ENCODE peak calls at places on chromosomes 3 and 15, in seven cellular contexts. Q, R, O, D, Z, M and E are unnamed samples.

GRCh38 chr3:127488141-127488672 is 102.3 kb downstream of the TPRA1 start:
- DNase-seq in Q (no peak), R (no peak), O (no peak), D (peak), Z (no peak), M (no peak), E (no peak)

GRCh38 chr3:167350245-167350862 is 29.7 kb downstream of the ZBBX start:
- DNase-seq in Q (no peak), R (peak), O (peak), D (no peak), Z (peak), M (peak), E (no peak)

GRCh38 chr3:129289201-129289921 is 10.7 kb downstream of the HMCES start:
- DNase-seq in Q (no peak), R (peak), O (no peak), D (no peak), Z (no peak), M (no peak), E (no peak)

GRCh38 chr3:28326458-28326926 is 22.0 kb upstream of the ZCWPW2 start:
- DNase-seq in Q (no peak), R (no peak), O (no peak), D (no peak), Z (no peak), M (no peak), E (no peak)

GRCh38 chr3:141307351-141308059 is 60.8 kb upstream of the ZBTB38 start:
- DNase-seq in Q (no peak), R (no peak), O (no peak), D (no peak), Z (no peak), M (no peak), E (no peak)

GRCh38 chr3:113746955-113747718 is at the start of gene ATP6V1A:
- DNase-seq in Q (peak), R (no peak), O (peak), D (peak), Z (no peak), M (peak), E (peak)

GRCh38 chr3:41267975-41268640 is 68.8 kb downstream of the CTNNB1 start:
- DNase-seq in Q (no peak), R (peak), O (no peak), D (no peak), Z (peak), M (peak), E (no peak)

GRCh38 chr3:180199396-180199795 is 162.7 kb upstream of the PEX5L start:
- DNase-seq in Q (no peak), R (no peak), O (no peak), D (no peak), Z (no peak), M (no peak), E (no peak)

GRCh38 chr3:24305795-24306467 is 188.7 kb downstream of the THRB start:
- DNase-seq in Q (no peak), R (peak), O (peak), D (peak), Z (no peak), M (peak), E (no peak)

GRCh38 chr15:68924866-68925599 is 5.3 kb upstream of the SPESP1 start:
- DNase-seq in Q (peak), R (peak), O (peak), D (peak), Z (peak), M (peak), E (peak)
- TF ChIP-seq CTCF in Q (peak), R (peak), O (peak), D (peak), Z (peak), M (peak), E (peak)

GRCh38 chr3:377158-377561 is 180.6 kb downstream of the CHL1 start:
- DNase-seq in Q (no peak), R (peak), O (peak), D (peak), Z (peak), M (peak), E (no peak)
- TF ChIP-seq CTCF in Q (no peak), R (no peak), O (peak), D (peak), Z (peak), M (peak), E (no peak)

GRCh38 chr15:99909914-99910313 is 176.7 kb upstream of the LYSMD4 start:
- DNase-seq in Q (no peak), R (no peak), O (peak), D (peak), Z (no peak), M (peak), E (no peak)
- TF ChIP-seq CTCF in Q (no peak), R (no peak), O (peak), D (peak), Z (peak), M (peak), E (no peak)

DNA sequence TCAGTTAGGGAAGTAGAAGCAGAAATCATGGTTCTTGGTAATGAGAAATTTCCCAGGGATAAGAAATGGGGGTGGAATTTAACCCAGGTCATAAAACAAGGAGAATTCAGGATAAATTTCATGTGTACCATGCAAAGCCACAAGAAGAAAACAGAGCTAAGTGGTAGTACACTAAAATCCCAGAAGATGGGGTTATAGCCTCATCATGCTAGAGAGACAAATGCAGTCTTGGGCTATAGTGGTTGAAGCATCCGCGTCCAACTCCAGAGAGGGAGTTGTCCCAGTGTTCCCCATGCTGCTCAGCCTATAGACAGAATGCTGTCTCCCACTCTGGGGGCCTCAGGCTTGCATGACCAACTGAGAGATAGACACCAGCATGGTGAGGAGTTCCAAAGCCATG is 36.2 kb upstream of the CLRN1 start:
- DNase-seq in Q (no peak), R (peak), O (peak), D (peak), Z (no peak), M (no peak), E (no peak)
- TF ChIP-seq CTCF in Q (no peak), R (peak), O (peak), D (peak), Z (peak), M (peak), E (no peak)

DNA sequence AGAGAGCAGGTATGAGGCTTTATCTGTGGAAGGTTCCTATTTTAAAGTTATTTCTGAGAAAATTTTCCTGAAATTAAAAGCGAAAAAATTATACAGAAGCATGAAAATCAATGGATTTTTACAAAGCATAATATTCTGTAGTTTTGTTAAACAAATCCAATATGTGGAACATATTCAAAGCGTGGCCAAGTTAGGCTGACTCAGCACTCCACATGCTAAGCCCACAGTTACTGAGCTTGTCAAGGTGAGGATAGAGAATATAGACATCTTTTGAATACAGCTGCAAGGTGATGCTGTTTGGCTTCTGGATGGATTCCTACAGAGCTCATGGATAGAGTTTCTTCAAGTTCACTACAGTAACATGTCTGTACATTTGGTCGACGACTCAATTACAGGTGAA is 302.5 kb downstream of the C3orf38 start:
- DNase-seq in Q (no peak), R (no peak), O (no peak), D (no peak), Z (no peak), M (no peak), E (no peak)
- TF ChIP-seq CTCF in Q (no peak), R (no peak), O (no peak), D (no peak), Z (no peak), M (no peak), E (no peak)

GRCh38 chr15:88954431-88955277 is 41.5 kb upstream of the MFGE8 start:
- DNase-seq in Q (peak), R (peak), O (peak), D (peak), Z (no peak), M (no peak), E (no peak)

GRCh38 chr15:88959445-88959844 is 46.3 kb upstream of the MFGE8 start:
- DNase-seq in Q (no peak), R (no peak), O (no peak), D (no peak), Z (no peak), M (no peak), E (no peak)

GRCh38 chr15:88956263-88956662 is 43.1 kb upstream of the MFGE8 start:
- DNase-seq in Q (no peak), R (no peak), O (no peak), D (no peak), Z (no peak), M (peak), E (no peak)

DNA sequence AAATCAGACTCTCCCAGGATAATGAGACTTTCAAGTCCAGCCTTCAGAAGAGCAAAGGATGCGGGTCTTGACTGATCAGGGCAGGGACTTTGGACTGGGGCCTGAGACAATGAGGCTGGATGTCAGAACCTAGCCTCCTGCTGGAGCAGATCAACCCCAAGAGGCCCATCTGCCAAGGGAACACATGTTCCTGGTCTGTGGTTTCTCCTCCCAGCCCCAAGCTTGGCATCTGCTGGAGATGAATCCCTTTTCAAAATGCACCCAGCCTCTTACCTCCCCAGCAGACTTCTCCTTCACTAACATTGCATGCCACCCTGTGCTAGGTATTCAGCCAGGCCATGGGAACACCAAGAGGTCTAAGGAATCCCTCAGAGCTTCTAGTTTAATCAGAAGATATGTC is 43.7 kb upstream of the MFGE8 start:
- DNase-seq in Q (no peak), R (no peak), O (no peak), D (no peak), Z (no peak), M (no peak), E (no peak)
- TF ChIP-seq CTCF in Q (no peak), R (no peak), O (no peak), D (no peak), Z (no peak), M (no peak), E (no peak)

GRCh38 chr3:115921711-115922110 is 298.4 kb downstream of the GAP43 start:
- DNase-seq in Q (no peak), R (no peak), O (no peak), D (no peak), Z (no peak), M (no peak), E (no peak)

GRCh38 chr3:115916866-115917265 is 293.6 kb downstream of the GAP43 start:
- DNase-seq in Q (no peak), R (no peak), O (no peak), D (no peak), Z (no peak), M (no peak), E (no peak)

GRCh38 chr3:115927210-115927609 is 303.9 kb downstream of the GAP43 start:
- DNase-seq in Q (no peak), R (no peak), O (no peak), D (no peak), Z (no peak), M (peak), E (no peak)

GRCh38 chr3:115918900-115919299 is 295.6 kb downstream of the GAP43 start:
- DNase-seq in Q (no peak), R (no peak), O (no peak), D (no peak), Z (no peak), M (no peak), E (no peak)

DNA sequence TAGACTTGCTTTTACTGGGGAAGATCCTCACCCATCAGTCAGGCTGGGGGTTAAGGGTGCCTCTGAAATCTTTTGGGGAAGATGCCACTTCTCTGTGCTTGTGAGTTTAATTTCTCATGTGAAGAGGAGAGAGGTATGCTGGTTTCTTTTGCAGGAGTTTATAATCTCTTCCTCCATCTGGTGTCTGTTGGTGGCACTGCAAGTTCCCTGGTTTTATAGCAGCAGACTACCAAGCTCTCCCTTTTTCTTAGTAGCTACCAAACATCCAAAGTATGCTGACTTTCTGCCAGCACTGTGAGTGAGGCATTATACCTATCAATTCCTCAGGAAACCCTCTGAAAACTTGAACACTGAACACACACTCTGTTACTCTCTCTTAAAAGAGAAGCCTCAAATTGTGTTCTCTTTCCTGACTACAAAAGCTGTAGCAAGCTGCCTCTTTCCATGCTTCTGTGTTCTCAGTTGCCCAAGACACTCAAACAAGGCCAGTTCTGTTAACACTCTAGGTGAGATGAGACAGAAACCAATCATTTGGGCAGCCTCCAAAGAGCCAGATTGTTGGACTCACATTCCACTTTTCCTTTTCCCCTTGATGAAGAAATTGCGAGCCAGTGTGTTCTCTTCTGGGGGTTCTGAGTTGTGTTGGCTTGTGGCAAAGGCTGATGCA is 299.5 kb downstream of the GAP43 start:
- DNase-seq in Q (no peak), R (peak), O (peak), D (peak), Z (no peak), M (peak), E (no peak)
- TF ChIP-seq CTCF in Q (no peak), R (peak), O (peak), D (peak), Z (peak), M (peak), E (no peak)

GRCh38 chr3:58824777-58825176 is 158.2 kb upstream of the FAM3D start:
- DNase-seq in Q (no peak), R (no peak), O (no peak), D (no peak), Z (no peak), M (no peak), E (no peak)

GRCh38 chr3:58824285-58824684 is 157.7 kb upstream of the FAM3D start:
- DNase-seq in Q (no peak), R (peak), O (peak), D (peak), Z (no peak), M (peak), E (no peak)
- TF ChIP-seq CTCF in Q (peak), R (peak), O (peak), D (peak), Z (peak), M (peak), E (peak)

DNA sequence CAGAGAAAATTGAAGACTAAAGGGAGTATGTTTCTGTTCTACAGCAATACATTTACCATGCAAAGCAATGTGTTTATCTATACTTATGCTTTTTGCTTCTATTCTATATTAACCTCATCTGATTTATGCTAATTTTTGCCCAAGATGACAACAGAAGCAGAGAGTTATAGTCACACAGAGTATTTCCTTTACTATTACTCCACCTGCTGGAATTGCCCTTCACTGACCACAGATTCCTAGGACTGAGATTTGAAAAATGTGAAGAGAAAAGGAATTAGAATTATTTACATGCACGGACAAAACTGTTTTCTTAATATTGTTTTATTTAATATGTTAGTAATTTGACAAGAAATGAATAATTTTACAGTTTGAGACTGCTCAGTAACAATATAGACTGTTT is 745.6 kb downstream of the VGLL3 start:
- DNase-seq in Q (no peak), R (no peak), O (no peak), D (no peak), Z (no peak), M (no peak), E (no peak)
- TF ChIP-seq CTCF in Q (no peak), R (no peak), O (peak), D (peak), Z (peak), M (no peak), E (no peak)

DNA sequence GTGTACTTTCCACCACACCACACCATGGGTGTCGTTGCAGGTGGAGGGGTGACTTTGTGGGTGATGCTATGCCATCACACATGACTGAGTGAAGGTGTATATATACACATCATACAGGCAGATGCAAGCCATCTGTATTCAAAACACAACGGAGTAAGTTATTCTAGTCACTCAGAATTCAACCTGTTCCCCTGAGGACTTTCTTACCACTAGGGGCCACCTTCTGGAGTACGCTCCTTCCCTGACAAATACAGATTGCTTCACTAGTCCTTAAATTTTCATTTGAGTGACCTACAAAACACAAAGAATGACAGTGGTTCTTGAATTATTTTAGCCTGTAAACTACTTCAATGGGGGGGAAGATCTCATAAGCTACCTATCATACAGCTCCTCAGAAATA is 52.8 kb upstream of the NTRK3 start:
- DNase-seq in Q (no peak), R (no peak), O (no peak), D (no peak), Z (no peak), M (no peak), E (no peak)
- TF ChIP-seq CTCF in Q (no peak), R (no peak), O (peak), D (peak), Z (no peak), M (peak), E (no peak)